ENCODE peak calls at places on chromosome 17, in nine cellular contexts. One of them, this sample, is unnamed.
A peak's percentile ranks its signal among the peaks of the same experiment; 100 is the strongest.

GRCh38 chr17:12085076-12085949 is 64.6 kb downstream of the MAP2K4 start:
- DNase-seq in NCI-H1436: no peak
- DNase-seq in AG08395: no peak
- DNase-seq in NCI-H460: no peak
- DNase-seq in foreskin fibroblast: no peak
- DNase-seq in cardiac fibroblast: no peak
- DNase-seq in progenitor cell of endocrine pancreas: no peak
- DNase-seq in GDM1: no peak
- DNase-seq in cardiac muscle cell: no peak
- DNase-seq in this sample: no peak

GRCh38 chr17:34820922-34821321 is 140.3 kb downstream of the CCT6B start:
- DNase-seq in NCI-H1436: no peak
- DNase-seq in AG08395: no peak
- DNase-seq in NCI-H460: no peak
- DNase-seq in foreskin fibroblast: no peak
- DNase-seq in cardiac fibroblast: no peak
- DNase-seq in progenitor cell of endocrine pancreas: no peak
- DNase-seq in GDM1: no peak
- DNase-seq in cardiac muscle cell: no peak
- DNase-seq in this sample: no peak

GRCh38 chr17:80859004-80859941 is 132.4 kb upstream of the CHMP6 start:
- DNase-seq in NCI-H1436: no peak
- DNase-seq in AG08395: peak; percentile 86
- DNase-seq in NCI-H460: no peak
- DNase-seq in foreskin fibroblast: peak; percentile 97
- DNase-seq in cardiac fibroblast: peak; percentile 90
- DNase-seq in progenitor cell of endocrine pancreas: no peak
- DNase-seq in GDM1: no peak
- DNase-seq in cardiac muscle cell: peak; percentile 88
- DNase-seq in this sample: no peak

GRCh38 chr17:76868669-76869208 is 535 bp downstream of the MGAT5B start:
- DNase-seq in NCI-H1436: no peak
- DNase-seq in AG08395: no peak
- DNase-seq in NCI-H460: no peak
- DNase-seq in foreskin fibroblast: no peak
- DNase-seq in cardiac fibroblast: no peak
- DNase-seq in progenitor cell of endocrine pancreas: peak; percentile 15
- DNase-seq in GDM1: no peak
- DNase-seq in cardiac muscle cell: peak; percentile 8
- DNase-seq in this sample: no peak

GRCh38 chr17:59651346-59651745 is 31.7 kb downstream of the CLTC start:
- DNase-seq in NCI-H1436: no peak
- DNase-seq in AG08395: no peak
- DNase-seq in NCI-H460: no peak
- DNase-seq in foreskin fibroblast: no peak
- DNase-seq in cardiac fibroblast: peak; percentile 47
- DNase-seq in progenitor cell of endocrine pancreas: no peak
- DNase-seq in GDM1: no peak
- DNase-seq in cardiac muscle cell: peak; percentile 32
- DNase-seq in this sample: no peak

GRCh38 chr17:48749621-48750553 is 21.3 kb upstream of the HOXB13 start:
- DNase-seq in NCI-H1436: no peak
- DNase-seq in AG08395: no peak
- DNase-seq in NCI-H460: no peak
- DNase-seq in foreskin fibroblast: no peak
- DNase-seq in cardiac fibroblast: no peak
- DNase-seq in progenitor cell of endocrine pancreas: no peak
- DNase-seq in GDM1: no peak
- DNase-seq in cardiac muscle cell: no peak
- DNase-seq in this sample: no peak

GRCh38 chr17:21452377-21453143 is 76.4 kb downstream of the KCNJ12 start:
- DNase-seq in NCI-H1436: no peak
- DNase-seq in AG08395: peak; percentile 49
- DNase-seq in NCI-H460: peak; percentile 25
- DNase-seq in foreskin fibroblast: peak; percentile 70
- DNase-seq in cardiac fibroblast: peak; percentile 79
- DNase-seq in progenitor cell of endocrine pancreas: no peak
- DNase-seq in GDM1: peak; percentile 62
- DNase-seq in cardiac muscle cell: peak; percentile 87
- DNase-seq in this sample: no peak

GRCh38 chr17:17445296-17445924 is 31.4 kb upstream of the MED9 start:
- DNase-seq in NCI-H1436: no peak
- DNase-seq in AG08395: no peak
- DNase-seq in NCI-H460: no peak
- DNase-seq in foreskin fibroblast: no peak
- DNase-seq in cardiac fibroblast: no peak
- DNase-seq in progenitor cell of endocrine pancreas: no peak
- DNase-seq in GDM1: no peak
- DNase-seq in cardiac muscle cell: no peak
- DNase-seq in this sample: no peak

GRCh38 chr17:14940112-14940945 is 324.8 kb downstream of the PMP22 start:
- DNase-seq in NCI-H1436: no peak
- DNase-seq in AG08395: peak; percentile 27
- DNase-seq in NCI-H460: no peak
- DNase-seq in foreskin fibroblast: peak; percentile 23
- DNase-seq in cardiac fibroblast: peak; percentile 15
- DNase-seq in progenitor cell of endocrine pancreas: no peak
- DNase-seq in GDM1: no peak
- DNase-seq in cardiac muscle cell: peak; percentile 7
- DNase-seq in this sample: no peak

GRCh38 chr17:17800504-17801021 is 36.2 kb downstream of the SREBF1 start:
- DNase-seq in NCI-H1436: no peak
- DNase-seq in AG08395: no peak
- DNase-seq in NCI-H460: no peak
- DNase-seq in foreskin fibroblast: no peak
- DNase-seq in cardiac fibroblast: no peak
- DNase-seq in progenitor cell of endocrine pancreas: no peak
- DNase-seq in GDM1: no peak
- DNase-seq in cardiac muscle cell: no peak
- DNase-seq in this sample: no peak

GRCh38 chr17:29042679-29043538 is at the start of gene PIPOX:
- DNase-seq in NCI-H1436: peak; percentile 86
- DNase-seq in AG08395: no peak
- DNase-seq in NCI-H460: no peak
- DNase-seq in foreskin fibroblast: no peak
- DNase-seq in cardiac fibroblast: peak; percentile 12
- DNase-seq in progenitor cell of endocrine pancreas: no peak
- DNase-seq in GDM1: no peak
- DNase-seq in cardiac muscle cell: peak; percentile 81
- DNase-seq in this sample: no peak

GRCh38 chr17:16676645-16677044 is 13.4 kb upstream of the CCDC144A start:
- DNase-seq in NCI-H1436: no peak
- DNase-seq in AG08395: no peak
- DNase-seq in NCI-H460: no peak
- DNase-seq in foreskin fibroblast: no peak
- DNase-seq in cardiac fibroblast: no peak
- DNase-seq in progenitor cell of endocrine pancreas: no peak
- DNase-seq in GDM1: no peak
- DNase-seq in cardiac muscle cell: no peak
- DNase-seq in this sample: no peak

GRCh38 chr17:28055546-28056275 is 13.2 kb downstream of the NLK start:
- DNase-seq in NCI-H1436: no peak
- DNase-seq in AG08395: no peak
- DNase-seq in NCI-H460: no peak
- DNase-seq in foreskin fibroblast: no peak
- DNase-seq in cardiac fibroblast: no peak
- DNase-seq in progenitor cell of endocrine pancreas: no peak
- DNase-seq in GDM1: no peak
- DNase-seq in cardiac muscle cell: no peak
- DNase-seq in this sample: no peak

GRCh38 chr17:76170114-76170513 is 29.1 kb upstream of the FOXJ1 start:
- DNase-seq in NCI-H1436: no peak
- DNase-seq in AG08395: no peak
- DNase-seq in NCI-H460: no peak
- DNase-seq in foreskin fibroblast: no peak
- DNase-seq in cardiac fibroblast: no peak
- DNase-seq in progenitor cell of endocrine pancreas: no peak
- DNase-seq in GDM1: no peak
- DNase-seq in cardiac muscle cell: no peak
- DNase-seq in this sample: no peak

GRCh38 chr17:9206160-9206988 is 185.1 kb downstream of the NTN1 start:
- DNase-seq in NCI-H1436: no peak
- DNase-seq in AG08395: no peak
- DNase-seq in NCI-H460: no peak
- DNase-seq in foreskin fibroblast: no peak
- DNase-seq in cardiac fibroblast: no peak
- DNase-seq in progenitor cell of endocrine pancreas: no peak
- DNase-seq in GDM1: no peak
- DNase-seq in cardiac muscle cell: no peak
- DNase-seq in this sample: no peak

GRCh38 chr17:44389281-44389680 is at the start of gene ITGA2B:
- DNase-seq in NCI-H1436: no peak
- DNase-seq in AG08395: no peak
- DNase-seq in NCI-H460: no peak
- DNase-seq in foreskin fibroblast: no peak
- DNase-seq in cardiac fibroblast: no peak
- DNase-seq in progenitor cell of endocrine pancreas: no peak
- DNase-seq in GDM1: no peak
- DNase-seq in cardiac muscle cell: no peak
- DNase-seq in this sample: peak; percentile 45

GRCh38 chr17:39209317-39210092 is 9.4 kb downstream of the RPL19 start:
- DNase-seq in NCI-H1436: peak; percentile 60
- DNase-seq in AG08395: peak; percentile 62
- DNase-seq in NCI-H460: no peak
- DNase-seq in foreskin fibroblast: peak; percentile 52
- DNase-seq in cardiac fibroblast: peak; percentile 46
- DNase-seq in progenitor cell of endocrine pancreas: no peak
- DNase-seq in GDM1: no peak
- DNase-seq in cardiac muscle cell: peak; percentile 66
- DNase-seq in this sample: peak; percentile 95

GRCh38 chr17:76983431-76983830 is 115.2 kb downstream of the MGAT5B start:
- DNase-seq in NCI-H1436: no peak
- DNase-seq in AG08395: no peak
- DNase-seq in NCI-H460: no peak
- DNase-seq in foreskin fibroblast: no peak
- DNase-seq in cardiac fibroblast: no peak
- DNase-seq in progenitor cell of endocrine pancreas: no peak
- DNase-seq in GDM1: no peak
- DNase-seq in cardiac muscle cell: no peak
- DNase-seq in this sample: no peak

GRCh38 chr17:52159159-52159809 is 770 bp upstream of the CA10 start:
- DNase-seq in NCI-H1436: no peak
- DNase-seq in AG08395: no peak
- DNase-seq in NCI-H460: no peak
- DNase-seq in foreskin fibroblast: no peak
- DNase-seq in cardiac fibroblast: no peak
- DNase-seq in progenitor cell of endocrine pancreas: no peak
- DNase-seq in GDM1: no peak
- DNase-seq in cardiac muscle cell: no peak
- DNase-seq in this sample: no peak

GRCh38 chr17:34313164-34313563 is 6.1 kb upstream of the CCL8 start:
- DNase-seq in NCI-H1436: no peak
- DNase-seq in AG08395: no peak
- DNase-seq in NCI-H460: no peak
- DNase-seq in foreskin fibroblast: peak; percentile 52
- DNase-seq in cardiac fibroblast: peak; percentile 78
- DNase-seq in progenitor cell of endocrine pancreas: no peak
- DNase-seq in GDM1: no peak
- DNase-seq in cardiac muscle cell: peak; percentile 73
- DNase-seq in this sample: no peak

GRCh38 chr17:63116967-63117366 is 150.9 kb downstream of the TANC2 start:
- DNase-seq in NCI-H1436: peak; percentile 61
- DNase-seq in AG08395: no peak
- DNase-seq in NCI-H460: no peak
- DNase-seq in foreskin fibroblast: no peak
- DNase-seq in cardiac fibroblast: peak; percentile 29
- DNase-seq in progenitor cell of endocrine pancreas: no peak
- DNase-seq in GDM1: no peak
- DNase-seq in cardiac muscle cell: peak; percentile 47
- DNase-seq in this sample: no peak

GRCh38 chr17:62994931-62995330 is 28.9 kb downstream of the TANC2 start:
- DNase-seq in NCI-H1436: no peak
- DNase-seq in AG08395: no peak
- DNase-seq in NCI-H460: no peak
- DNase-seq in foreskin fibroblast: no peak
- DNase-seq in cardiac fibroblast: peak; percentile 45
- DNase-seq in progenitor cell of endocrine pancreas: no peak
- DNase-seq in GDM1: no peak
- DNase-seq in cardiac muscle cell: peak; percentile 49
- DNase-seq in this sample: no peak

GRCh38 chr17:59287887-59288286 is 43.6 kb upstream of the YPEL2 start:
- DNase-seq in NCI-H1436: no peak
- DNase-seq in AG08395: no peak
- DNase-seq in NCI-H460: no peak
- DNase-seq in foreskin fibroblast: no peak
- DNase-seq in cardiac fibroblast: peak; percentile 13
- DNase-seq in progenitor cell of endocrine pancreas: no peak
- DNase-seq in GDM1: no peak
- DNase-seq in cardiac muscle cell: no peak
- DNase-seq in this sample: no peak

GRCh38 chr17:43363181-43363925 is 35.4 kb upstream of the ARL4D start:
- DNase-seq in NCI-H1436: no peak
- DNase-seq in AG08395: no peak
- DNase-seq in NCI-H460: no peak
- DNase-seq in foreskin fibroblast: no peak
- DNase-seq in cardiac fibroblast: no peak
- DNase-seq in progenitor cell of endocrine pancreas: no peak
- DNase-seq in GDM1: no peak
- DNase-seq in cardiac muscle cell: no peak
- DNase-seq in this sample: no peak

GRCh38 chr17:42795465-42795864 is 3.0 kb downstream of the COA3 start:
- DNase-seq in NCI-H1436: no peak
- DNase-seq in AG08395: no peak
- DNase-seq in NCI-H460: no peak
- DNase-seq in foreskin fibroblast: no peak
- DNase-seq in cardiac fibroblast: no peak
- DNase-seq in progenitor cell of endocrine pancreas: no peak
- DNase-seq in GDM1: no peak
- DNase-seq in cardiac muscle cell: no peak
- DNase-seq in this sample: no peak

GRCh38 chr17:77492446-77493237 is 351.9 kb downstream of the SEC14L1 start:
- DNase-seq in NCI-H1436: no peak
- DNase-seq in AG08395: no peak
- DNase-seq in NCI-H460: no peak
- DNase-seq in foreskin fibroblast: no peak
- DNase-seq in cardiac fibroblast: no peak
- DNase-seq in progenitor cell of endocrine pancreas: no peak
- DNase-seq in GDM1: no peak
- DNase-seq in cardiac muscle cell: no peak
- DNase-seq in this sample: peak; percentile 88

GRCh38 chr17:34709108-34709779 is 129.9 kb downstream of the TMEM132E start:
- DNase-seq in NCI-H1436: no peak
- DNase-seq in AG08395: no peak
- DNase-seq in NCI-H460: no peak
- DNase-seq in foreskin fibroblast: no peak
- DNase-seq in cardiac fibroblast: no peak
- DNase-seq in progenitor cell of endocrine pancreas: no peak
- DNase-seq in GDM1: no peak
- DNase-seq in cardiac muscle cell: no peak
- DNase-seq in this sample: no peak

GRCh38 chr17:57986841-57987581 is 1.0 kb downstream of the VEZF1 start:
- DNase-seq in NCI-H1436: no peak
- DNase-seq in AG08395: peak; percentile 52
- DNase-seq in NCI-H460: no peak
- DNase-seq in foreskin fibroblast: peak; percentile 67
- DNase-seq in cardiac fibroblast: peak; percentile 82
- DNase-seq in progenitor cell of endocrine pancreas: peak; percentile 18
- DNase-seq in GDM1: no peak
- DNase-seq in cardiac muscle cell: peak; percentile 78
- DNase-seq in this sample: no peak

GRCh38 chr17:32281011-32281451 is 15.4 kb downstream of the RHBDL3 start:
- DNase-seq in NCI-H1436: peak; percentile 94
- DNase-seq in AG08395: no peak
- DNase-seq in NCI-H460: no peak
- DNase-seq in foreskin fibroblast: no peak
- DNase-seq in cardiac fibroblast: peak; percentile 36
- DNase-seq in progenitor cell of endocrine pancreas: no peak
- DNase-seq in GDM1: no peak
- DNase-seq in cardiac muscle cell: no peak
- DNase-seq in this sample: no peak

GRCh38 chr17:66560691-66561090 is 258.3 kb downstream of the PRKCA start:
- DNase-seq in NCI-H1436: no peak
- DNase-seq in AG08395: no peak
- DNase-seq in NCI-H460: no peak
- DNase-seq in foreskin fibroblast: no peak
- DNase-seq in cardiac fibroblast: no peak
- DNase-seq in progenitor cell of endocrine pancreas: no peak
- DNase-seq in GDM1: no peak
- DNase-seq in cardiac muscle cell: no peak
- DNase-seq in this sample: peak; percentile 24

GRCh38 chr17:38925263-38925995 is at the start of gene LASP1NB:
- DNase-seq in NCI-H1436: no peak
- DNase-seq in AG08395: no peak
- DNase-seq in NCI-H460: no peak
- DNase-seq in foreskin fibroblast: peak; percentile 20
- DNase-seq in cardiac fibroblast: peak; percentile 49
- DNase-seq in progenitor cell of endocrine pancreas: no peak
- DNase-seq in GDM1: no peak
- DNase-seq in cardiac muscle cell: peak; percentile 66
- DNase-seq in this sample: no peak

This sample was measured in mesenteric fat pad.